ENCODE peak calls at places on chromosomes 4 and X, in five cellular contexts. T is MM.1S, O is SK-N-SH, Y is OCI-LY7, F is neural progenitor cell. B is an unnamed sample.

GRCh38 chrX:68685722-68686683 is 38.5 kb downstream of the STARD8 start:
- DNase-seq in T (no peak), O (peak), Y (no peak), F (peak), B (peak)

GRCh38 chrX:44058339-44058738 is 85.1 kb upstream of the NDP start:
- DNase-seq in T (no peak), O (no peak), Y (no peak), F (no peak), B (no peak)

GRCh38 chrX:49064303-49064702 is 5.5 kb downstream of the CCDC120 start:
- DNase-seq in T (no peak), O (no peak), Y (no peak), F (no peak), B (no peak)

GRCh38 chrX:150063138-150063518 is 124.8 kb upstream of the EOLA2 start:
- DNase-seq in T (no peak), O (no peak), Y (no peak), F (no peak), B (no peak)

GRCh38 chrX:136250191-136251041 is 784 bp downstream of the MAP7D3 start:
- DNase-seq in T (no peak), O (no peak), Y (peak), F (peak), B (peak)

GRCh38 chr4:21046121-21046520 is 345.9 kb downstream of the PACRGL start:
- DNase-seq in T (no peak), O (no peak), Y (no peak), F (no peak), B (peak)

GRCh38 chr4:173448557-173448918 is 49.6 kb upstream of the SCRG1 start:
- DNase-seq in T (no peak), O (no peak), Y (no peak), F (no peak), B (peak)

GRCh38 chr4:66252291-66252690 is 582.0 kb upstream of the EPHA5 start:
- DNase-seq in T (no peak), O (no peak), Y (no peak), F (no peak), B (no peak)

GRCh38 chr4:4433941-4434340 is 47.0 kb downstream of the NSG1 start:
- DNase-seq in T (no peak), O (no peak), Y (no peak), F (no peak), B (no peak)

GRCh38 chr4:8735236-8736082 is 136.2 kb downstream of the HMX1 start:
- DNase-seq in T (no peak), O (no peak), Y (no peak), F (no peak), B (no peak)

GRCh38 chr4:108396900-108397299 is 223.5 kb upstream of the RPL34 start:
- DNase-seq in T (no peak), O (no peak), Y (no peak), F (peak), B (no peak)

GRCh38 chr4:6047130-6047673 is 29.0 kb upstream of the C4orf50 start:
- DNase-seq in T (peak), O (no peak), Y (no peak), F (no peak), B (no peak)

GRCh38 chrX:40299502-40300118 is 201.9 kb upstream of the BCOR start:
- DNase-seq in T (no peak), O (no peak), Y (no peak), F (no peak), B (no peak)

GRCh38 chr4:41124916-41125548 is 89.3 kb downstream of the APBB2 start:
- DNase-seq in T (no peak), O (no peak), Y (no peak), F (no peak), B (peak)

GRCh38 chr4:85734446-85734845 is 259.5 kb downstream of the ARHGAP24 start:
- DNase-seq in T (no peak), O (no peak), Y (no peak), F (no peak), B (peak)

GRCh38 chrX:150482537-150483217 is 85.7 kb upstream of the MTM1 start:
- DNase-seq in T (no peak), O (no peak), Y (no peak), F (no peak), B (peak)

GRCh38 chrX:15334561-15334960 is 762 bp downstream of the PIGA start:
- DNase-seq in T (no peak), O (no peak), Y (peak), F (no peak), B (peak)

GRCh38 chr4:162912482-162912881 is 254.2 kb downstream of the NAF1 start:
- DNase-seq in T (no peak), O (no peak), Y (no peak), F (no peak), B (no peak)

GRCh38 chr4:24770111-24770584 is 25.2 kb upstream of the SOD3 start:
- DNase-seq in T (no peak), O (no peak), Y (no peak), F (peak), B (peak)

GRCh38 chrX:100928660-100929613 is at the start of gene XKRX:
- DNase-seq in T (peak), O (peak), Y (peak), F (peak), B (peak)

GRCh38 chr4:173243321-173243720 is 74.7 kb downstream of the GALNT7 start:
- DNase-seq in T (no peak), O (no peak), Y (no peak), F (no peak), B (peak)

GRCh38 chrX:118551426-118551825 is 55.8 kb downstream of the DOCK11 start:
- DNase-seq in T (no peak), O (no peak), Y (no peak), F (no peak), B (no peak)

GRCh38 chrX:25012433-25012735 is 3.4 kb downstream of the ARX start:
- DNase-seq in T (peak), O (peak), Y (no peak), F (peak), B (peak)

GRCh38 chr4:78766650-78767049 is 9.5 kb upstream of the BMP2K start:
- DNase-seq in T (peak), O (no peak), Y (peak), F (no peak), B (no peak)

GRCh38 chrX:78759081-78759480 is 11.6 kb downstream of the LPAR4 start:
- DNase-seq in T (no peak), O (no peak), Y (no peak), F (no peak), B (no peak)

GRCh38 chr4:1172971-1173757 is 781 bp upstream of the SPON2 start:
- DNase-seq in T (no peak), O (peak), Y (no peak), F (peak), B (peak)

GRCh38 chrX:153736871-153737441 is 12.3 kb downstream of the ABCD1 start:
- DNase-seq in T (no peak), O (peak), Y (no peak), F (no peak), B (no peak)

GRCh38 chrX:23504540-23504884 is 162.8 kb upstream of the PRDX4 start:
- DNase-seq in T (no peak), O (no peak), Y (no peak), F (no peak), B (no peak)

GRCh38 chr4:15241946-15242345 is 185.9 kb upstream of the C1QTNF7 start:
- DNase-seq in T (no peak), O (no peak), Y (no peak), F (no peak), B (no peak)

GRCh38 chr4:15234585-15235126 is 193.2 kb upstream of the C1QTNF7 start:
- DNase-seq in T (no peak), O (no peak), Y (no peak), F (no peak), B (peak)

GRCh38 chr4:15239866-15240265 is 188.0 kb upstream of the C1QTNF7 start:
- DNase-seq in T (no peak), O (no peak), Y (no peak), F (no peak), B (no peak)

GRCh38 chr4:15240764-15241163 is 187.1 kb upstream of the C1QTNF7 start:
- DNase-seq in T (no peak), O (no peak), Y (no peak), F (no peak), B (peak)

GRCh38 chr4:15238720-15239119 is 189.1 kb upstream of the C1QTNF7 start:
- DNase-seq in T (peak), O (peak), Y (peak), F (peak), B (peak)
- TF ChIP-seq EZH2phosphoT487 in T (no peak), O (no peak), Y (no peak), F (no peak), B (no peak)

DNA sequence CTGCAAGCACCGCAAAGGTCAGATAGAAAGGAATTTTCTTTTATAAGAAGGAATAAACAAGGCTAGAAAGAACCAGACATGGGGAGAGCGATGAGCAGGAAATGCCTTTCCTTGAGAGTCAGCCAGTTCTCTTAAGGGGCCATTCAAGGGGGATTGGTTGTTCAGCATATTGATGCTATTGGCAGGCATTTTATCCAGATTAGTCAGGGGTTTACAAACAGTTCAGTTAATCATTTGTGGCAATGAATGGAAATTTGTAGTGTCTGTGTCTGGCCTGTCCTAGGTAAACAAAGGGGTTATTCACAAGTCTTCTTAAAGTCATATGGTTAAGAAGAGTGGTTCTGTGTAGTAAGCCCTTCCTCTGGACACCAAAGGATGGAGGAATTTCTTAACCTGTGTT is 184.7 kb upstream of the FRMPD4 start:
- DNase-seq in T (no peak), O (no peak), Y (no peak), F (peak), B (peak)
- TF ChIP-seq EZH2phosphoT487 in T (no peak), O (no peak), Y (no peak), F (no peak), B (no peak)

DNA sequence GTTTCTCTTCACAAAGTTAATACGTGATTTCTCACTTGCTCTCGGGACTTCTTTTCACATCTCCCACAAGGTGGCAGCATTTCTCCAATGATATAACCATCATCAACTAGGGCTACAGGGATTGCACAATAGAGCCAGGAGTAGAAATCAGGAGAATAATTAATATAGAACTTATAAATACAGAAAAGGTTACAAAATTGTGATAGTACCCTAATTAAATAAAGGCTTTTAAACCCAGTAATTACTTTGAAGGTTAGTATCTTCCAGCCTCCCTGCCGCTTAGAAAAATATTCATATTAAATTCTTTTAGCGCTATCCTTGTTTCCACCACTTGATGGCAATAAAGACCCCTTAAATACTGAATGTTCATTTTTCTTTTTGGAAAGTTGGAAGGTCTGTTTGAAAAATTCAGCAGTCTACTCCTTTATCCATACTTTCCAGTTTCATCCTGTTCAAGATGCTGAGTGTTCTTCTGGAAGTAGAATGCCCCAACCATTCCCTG is 65.8 kb downstream of the RASGEF1B start:
- DNase-seq in T (peak), O (peak), Y (peak), F (peak), B (peak)
- TF ChIP-seq EZH2phosphoT487 in T (no peak), O (no peak), Y (no peak), F (no peak), B (no peak)

GRCh38 chrX:69919749-69920148 is 130.0 kb downstream of the AWAT2 start:
- DNase-seq in T (no peak), O (no peak), Y (no peak), F (peak), B (no peak)
- TF ChIP-seq EZH2phosphoT487 in T (no peak), O (no peak), Y (no peak), F (no peak), B (no peak)

GRCh38 chr4:185657699-185658098 is 122.4 kb upstream of the PDLIM3 start:
- DNase-seq in T (no peak), O (peak), Y (no peak), F (no peak), B (no peak)

GRCh38 chr4:185654311-185654710 is 119.0 kb upstream of the PDLIM3 start:
- DNase-seq in T (no peak), O (no peak), Y (no peak), F (no peak), B (no peak)

GRCh38 chr4:185656467-185656890 is 121.2 kb upstream of the PDLIM3 start:
- DNase-seq in T (no peak), O (no peak), Y (no peak), F (peak), B (peak)

GRCh38 chr4:185654965-185655554 is 119.8 kb upstream of the PDLIM3 start:
- DNase-seq in T (no peak), O (no peak), Y (no peak), F (no peak), B (no peak)

GRCh38 chr4:185657191-185657590 is 121.9 kb upstream of the PDLIM3 start:
- DNase-seq in T (no peak), O (no peak), Y (no peak), F (peak), B (no peak)
- TF ChIP-seq EZH2phosphoT487 in T (no peak), O (no peak), Y (no peak), F (no peak), B (no peak)

GRCh38 chr4:17957689-17958088 is 63.9 kb downstream of the LCORL start:
- DNase-seq in T (no peak), O (no peak), Y (no peak), F (no peak), B (peak)
- TF ChIP-seq EZH2phosphoT487 in T (no peak), O (no peak), Y (no peak), F (no peak), B (no peak)

DNA sequence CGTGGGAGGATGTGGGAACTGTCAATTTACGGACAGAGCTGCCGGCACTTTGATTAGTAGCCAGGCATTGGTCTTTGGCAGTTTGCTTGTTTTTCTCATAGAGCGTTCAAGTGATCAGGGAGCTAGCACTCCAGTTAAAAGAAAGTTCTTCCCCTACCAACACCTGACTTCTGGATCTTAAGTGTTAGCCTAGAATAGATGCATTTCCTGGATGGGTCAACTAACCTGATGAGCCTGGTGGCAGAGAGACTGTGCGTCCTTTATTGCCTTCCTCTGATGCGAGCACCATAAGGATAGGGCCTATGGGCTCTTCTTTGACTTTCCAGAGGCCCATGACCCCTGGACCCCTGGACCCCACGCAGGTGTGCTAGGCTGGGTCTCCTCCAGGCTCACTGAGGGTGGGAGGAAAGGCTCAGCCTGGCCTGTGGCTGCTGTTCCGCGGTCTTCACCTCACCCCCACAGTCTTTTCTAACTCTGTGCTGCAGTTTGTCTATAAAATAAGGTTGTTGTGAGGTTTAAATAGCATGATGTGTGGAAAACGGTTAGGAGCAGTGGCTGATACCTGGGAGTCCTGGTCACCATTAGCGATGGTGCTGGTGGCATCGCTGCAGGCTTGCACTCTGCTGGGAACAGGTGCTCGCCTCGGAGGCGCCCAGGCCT is 6.8 kb downstream of the RGS12 start:
- DNase-seq in T (no peak), O (no peak), Y (no peak), F (no peak), B (no peak)
- TF ChIP-seq EZH2phosphoT487 in T (no peak), O (no peak), Y (no peak), F (no peak), B (no peak)

B was measured in GM23248.